ENCODE peak calls at places on chromosomes 4 and X, in nine cellular contexts. Q is breast epithelium, M is suprapubic skin, R is prostate gland, Y is upper lobe of left lung, O is H1, D is transverse colon, L is K562, J is endothelial cell of umbilical vein. H is an unnamed sample.

GRCh38 chrX:45709381-45709780 is 508.7 kb upstream of the DIPK2B start:
- DNase-seq in Q (no peak), M (no peak), R (no peak), Y (no peak), O (no peak), D (no peak), L (no peak), J (no peak), H (no peak)

GRCh38 chr4:132934901-132935300 is 214.2 kb upstream of the PCDH10 start:
- DNase-seq in Q (no peak), M (no peak), R (no peak), Y (no peak), O (no peak), D (no peak), L (no peak), J (no peak), H (no peak)

GRCh38 chrX:110322603-110323002 is 4.7 kb upstream of the AMMECR1 start:
- DNase-seq in Q (no peak), M (no peak), R (no peak), Y (no peak), O (no peak), D (no peak), L (no peak), J (no peak), H (no peak)

GRCh38 chrX:2536974-2537373 is 36.2 kb upstream of the DHRSX start:
- DNase-seq in Q (no peak), M (no peak), R (no peak), Y (no peak), O (no peak), D (no peak), L (no peak), J (no peak), H (no peak)

GRCh38 chr4:78121338-78121904 is 64.3 kb downstream of the FRAS1 start:
- DNase-seq in Q (no peak), M (no peak), R (peak), Y (peak), O (no peak), D (no peak), L (no peak), J (no peak), H (no peak)

GRCh38 chr4:123940604-123941003 is 544.0 kb downstream of the SPRY1 start:
- DNase-seq in Q (no peak), M (no peak), R (no peak), Y (no peak), O (no peak), D (no peak), L (no peak), J (no peak), H (no peak)

GRCh38 chrX:129523076-129524055 is at the start of gene SMARCA1:
- DNase-seq in Q (no peak), M (peak), R (peak), Y (peak), O (peak), D (peak), L (peak), J (peak), H (peak)

GRCh38 chr4:1567808-1568581 is 116.1 kb downstream of the FAM53A start:
- DNase-seq in Q (no peak), M (peak), R (no peak), Y (no peak), O (no peak), D (no peak), L (peak), J (no peak), H (peak)

GRCh38 chr4:74692973-74693372 is 101.3 kb downstream of the BTC start:
- DNase-seq in Q (no peak), M (no peak), R (no peak), Y (no peak), O (no peak), D (peak), L (no peak), J (no peak), H (no peak)
- TF ChIP-seq POLR2AphosphoS5 in Q (no peak), M (no peak), R (no peak), Y (no peak), O (no peak), D (peak), L (no peak), J (no peak), H (no peak)

DNA sequence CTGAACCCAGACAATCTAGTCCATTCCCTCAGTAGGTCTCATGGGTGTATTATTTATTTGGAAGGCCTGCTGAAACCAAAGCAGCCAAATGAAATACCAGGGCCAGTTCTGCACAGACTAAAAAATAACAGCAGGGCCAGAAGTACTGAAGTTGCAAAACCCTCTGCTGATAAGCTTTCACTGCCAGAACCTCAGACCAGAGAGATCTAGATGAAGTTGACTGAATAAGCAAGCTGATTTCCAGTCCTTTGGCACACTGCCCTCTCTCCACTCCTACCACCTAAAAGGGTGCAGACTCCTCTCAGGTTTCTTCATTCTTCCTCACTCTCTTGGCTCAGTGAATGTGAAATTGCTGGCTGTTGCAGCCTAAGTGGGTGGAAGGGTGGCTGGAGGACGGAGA is 276.7 kb upstream of the KLF3 start:
- DNase-seq in Q (peak), M (peak), R (peak), Y (peak), O (no peak), D (peak), L (no peak), J (no peak), H (no peak)
- TF ChIP-seq POLR2AphosphoS5 in Q (no peak), M (no peak), R (peak), Y (no peak), O (no peak), D (no peak), L (no peak), J (no peak), H (no peak)

GRCh38 chrX:41561045-41561444 is 113.9 kb downstream of the NYX start:
- DNase-seq in Q (no peak), M (no peak), R (no peak), Y (peak), O (no peak), D (no peak), L (peak), J (peak), H (no peak)
- TF ChIP-seq POLR2AphosphoS5 in Q (no peak), M (no peak), R (peak), Y (no peak), O (no peak), D (no peak), L (no peak), J (no peak), H (no peak)

DNA sequence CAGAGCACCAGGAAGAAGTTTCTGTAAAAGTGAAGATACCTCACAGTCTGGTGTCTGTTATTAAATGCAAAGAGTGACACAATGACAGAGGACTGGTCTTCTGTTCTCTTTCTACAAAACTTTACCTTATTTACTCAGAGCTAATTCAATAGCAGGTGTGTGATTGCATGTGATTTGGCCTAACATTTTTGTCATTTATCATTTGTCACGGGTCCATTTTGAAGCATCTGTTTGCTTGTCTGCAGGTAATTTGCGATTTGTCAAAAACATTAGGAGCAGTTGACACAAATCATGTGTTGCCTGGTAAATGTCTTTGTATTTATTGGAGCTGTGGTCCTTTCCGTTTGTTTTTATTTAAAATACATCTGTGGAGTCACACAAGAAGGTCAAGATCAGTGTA is 1232.4 kb downstream of the STIM2 start:
- DNase-seq in Q (no peak), M (no peak), R (no peak), Y (no peak), O (no peak), D (no peak), L (no peak), J (no peak), H (no peak)
- TF ChIP-seq POLR2AphosphoS5 in Q (no peak), M (no peak), R (no peak), Y (no peak), O (no peak), D (no peak), L (no peak), J (no peak), H (no peak)

DNA sequence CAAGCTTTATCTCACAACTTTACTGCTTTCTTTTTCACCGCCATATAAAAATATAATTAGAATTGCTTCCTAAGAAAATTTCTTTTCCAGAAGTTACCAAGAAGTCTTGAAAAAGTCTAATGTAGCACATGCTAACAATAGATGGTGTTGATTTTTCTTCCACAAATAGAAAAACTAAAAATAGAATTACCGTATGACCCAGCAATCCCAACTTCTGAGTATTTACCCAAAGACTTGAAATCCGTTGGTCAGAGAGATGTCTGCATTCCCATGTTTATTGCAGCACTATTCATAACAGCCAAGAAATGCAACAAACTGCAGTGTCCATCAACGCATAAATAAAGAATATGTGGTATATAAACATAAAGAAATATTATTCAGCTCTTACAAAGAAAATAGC is 17.8 kb upstream of the EDNRA start:
- DNase-seq in Q (no peak), M (no peak), R (no peak), Y (no peak), O (no peak), D (no peak), L (no peak), J (no peak), H (no peak)
- TF ChIP-seq POLR2AphosphoS5 in Q (no peak), M (no peak), R (no peak), Y (no peak), O (no peak), D (no peak), L (no peak), J (no peak), H (no peak)

H was measured in spleen.